ENCODE peak calls at places on chromosomes 16 and 17, in seven cellular contexts. One of them, this sample, is unnamed.

GRCh38 chr17:55693244-55694216 is 29.1 kb downstream of the TMEM100 start:
- DNase-seq in iPS-NIHi11: no peak
- DNase-seq in stimulated activated naive B cell treated with anti-CD40 and anti-IgM and Interleukin-4, amounts not matched to agents 10 μg/mL and 1 μg/mL and 100 μg/mL, for 72 hours: no peak
- DNase-seq in amygdala: no peak
- DNase-seq in amniotic epithelial cell: peak
- DNase-seq in NT2/D1: no peak
- DNase-seq in left cardiac atrium: peak
- DNase-seq in this sample: no peak

GRCh38 chr16:354971-355441 is 2.5 kb upstream of the AXIN1 start:
- DNase-seq in amniotic epithelial cell: no peak
- DNase-seq in iPS-NIHi11: no peak
- DNase-seq in stimulated activated naive B cell treated with anti-CD40 and anti-IgM and Interleukin-4, amounts not matched to agents 10 μg/mL and 1 μg/mL and 100 μg/mL, for 72 hours: no peak
- DNase-seq in left cardiac atrium: no peak
- DNase-seq in amygdala: no peak
- DNase-seq in NT2/D1: no peak
- DNase-seq in this sample: no peak

GRCh38 chr17:50986989-50987660 is 121.0 kb upstream of the TOB1 start:
- DNase-seq in NT2/D1: no peak
- DNase-seq in left cardiac atrium: no peak
- DNase-seq in stimulated activated naive B cell treated with anti-CD40 and anti-IgM and Interleukin-4, amounts not matched to agents 10 μg/mL and 1 μg/mL and 100 μg/mL, for 72 hours: no peak
- DNase-seq in amniotic epithelial cell: peak
- DNase-seq in iPS-NIHi11: no peak
- DNase-seq in amygdala: no peak
- DNase-seq in this sample: no peak

GRCh38 chr16:4882633-4883285 is 35.5 kb downstream of the UBN1 start:
- DNase-seq in NT2/D1: no peak
- DNase-seq in amygdala: no peak
- DNase-seq in amniotic epithelial cell: peak
- DNase-seq in left cardiac atrium: peak
- DNase-seq in stimulated activated naive B cell treated with anti-CD40 and anti-IgM and Interleukin-4, amounts not matched to agents 10 μg/mL and 1 μg/mL and 100 μg/mL, for 72 hours: no peak
- DNase-seq in iPS-NIHi11: peak
- DNase-seq in this sample: no peak

GRCh38 chr17:8300629-8301242 is 5.5 kb upstream of the SLC25A35 start:
- DNase-seq in left cardiac atrium: peak
- DNase-seq in NT2/D1: no peak
- DNase-seq in amniotic epithelial cell: peak
- DNase-seq in stimulated activated naive B cell treated with anti-CD40 and anti-IgM and Interleukin-4, amounts not matched to agents 10 μg/mL and 1 μg/mL and 100 μg/mL, for 72 hours: peak
- DNase-seq in amygdala: peak
- DNase-seq in iPS-NIHi11: peak
- DNase-seq in this sample: peak

GRCh38 chr17:36482611-36483504 is 3.6 kb upstream of the ZNHIT3 start:
- DNase-seq in NT2/D1: peak
- DNase-seq in amniotic epithelial cell: peak
- DNase-seq in iPS-NIHi11: peak
- DNase-seq in stimulated activated naive B cell treated with anti-CD40 and anti-IgM and Interleukin-4, amounts not matched to agents 10 μg/mL and 1 μg/mL and 100 μg/mL, for 72 hours: peak
- DNase-seq in amygdala: peak
- DNase-seq in left cardiac atrium: peak
- DNase-seq in this sample: peak

GRCh38 chr17:36089888-36090836 is at the start of gene CCL3:
- DNase-seq in left cardiac atrium: no peak
- DNase-seq in iPS-NIHi11: no peak
- DNase-seq in NT2/D1: no peak
- DNase-seq in amniotic epithelial cell: no peak
- DNase-seq in stimulated activated naive B cell treated with anti-CD40 and anti-IgM and Interleukin-4, amounts not matched to agents 10 μg/mL and 1 μg/mL and 100 μg/mL, for 72 hours: peak
- DNase-seq in amygdala: no peak
- DNase-seq in this sample: no peak

GRCh38 chr16:14531101-14531500 is 99.0 kb downstream of the PARN start:
- DNase-seq in amygdala: no peak
- DNase-seq in left cardiac atrium: no peak
- DNase-seq in amniotic epithelial cell: no peak
- DNase-seq in iPS-NIHi11: no peak
- DNase-seq in NT2/D1: no peak
- DNase-seq in stimulated activated naive B cell treated with anti-CD40 and anti-IgM and Interleukin-4, amounts not matched to agents 10 μg/mL and 1 μg/mL and 100 μg/mL, for 72 hours: no peak
- DNase-seq in this sample: no peak

GRCh38 chr16:1413684-1414531 is 596 bp downstream of the UNKL start:
- DNase-seq in stimulated activated naive B cell treated with anti-CD40 and anti-IgM and Interleukin-4, amounts not matched to agents 10 μg/mL and 1 μg/mL and 100 μg/mL, for 72 hours: peak
- DNase-seq in amniotic epithelial cell: peak
- DNase-seq in left cardiac atrium: peak
- DNase-seq in amygdala: no peak
- DNase-seq in iPS-NIHi11: peak
- DNase-seq in NT2/D1: no peak
- DNase-seq in this sample: no peak

GRCh38 chr16:30350134-30350871 is 4.8 kb downstream of the CD2BP2 start:
- DNase-seq in stimulated activated naive B cell treated with anti-CD40 and anti-IgM and Interleukin-4, amounts not matched to agents 10 μg/mL and 1 μg/mL and 100 μg/mL, for 72 hours: peak
- DNase-seq in left cardiac atrium: no peak
- DNase-seq in amygdala: no peak
- DNase-seq in iPS-NIHi11: no peak
- DNase-seq in amniotic epithelial cell: peak
- DNase-seq in NT2/D1: no peak
- DNase-seq in this sample: no peak

GRCh38 chr17:63399316-63399715 is 46.8 kb downstream of the CYB561 start:
- DNase-seq in amniotic epithelial cell: no peak
- DNase-seq in left cardiac atrium: no peak
- DNase-seq in amygdala: no peak
- DNase-seq in NT2/D1: no peak
- DNase-seq in stimulated activated naive B cell treated with anti-CD40 and anti-IgM and Interleukin-4, amounts not matched to agents 10 μg/mL and 1 μg/mL and 100 μg/mL, for 72 hours: no peak
- DNase-seq in iPS-NIHi11: no peak
- DNase-seq in this sample: no peak

GRCh38 chr17:28478940-28479615 is 5.6 kb downstream of the SLC13A2 start:
- DNase-seq in amniotic epithelial cell: peak
- DNase-seq in NT2/D1: no peak
- DNase-seq in iPS-NIHi11: no peak
- DNase-seq in amygdala: no peak
- DNase-seq in left cardiac atrium: no peak
- DNase-seq in stimulated activated naive B cell treated with anti-CD40 and anti-IgM and Interleukin-4, amounts not matched to agents 10 μg/mL and 1 μg/mL and 100 μg/mL, for 72 hours: no peak
- DNase-seq in this sample: no peak

GRCh38 chr17:49994085-49995054 is 654 bp downstream of the DLX3 start:
- DNase-seq in iPS-NIHi11: no peak
- DNase-seq in NT2/D1: no peak
- DNase-seq in amniotic epithelial cell: no peak
- DNase-seq in stimulated activated naive B cell treated with anti-CD40 and anti-IgM and Interleukin-4, amounts not matched to agents 10 μg/mL and 1 μg/mL and 100 μg/mL, for 72 hours: no peak
- DNase-seq in left cardiac atrium: no peak
- DNase-seq in amygdala: no peak
- DNase-seq in this sample: no peak

This sample was measured in caudate nucleus.